ENCODE peak calls at places on chromosomes 11 and 22, in five cellular contexts. One of them, this sample, is unnamed.

GRCh38 chr11:7592706-7593105 is 78.9 kb downstream of the PPFIBP2 start:
- DNase-seq in testis: no peak
- DNase-seq in tibial nerve: peak; percentile 33
- DNase-seq in suprapubic skin: peak; percentile 88
- DNase-seq in heart left ventricle: peak; percentile 72
- DNase-seq in this sample: no peak

GRCh38 chr22:24120029-24120428 is 61.3 kb upstream of the SUSD2 start:
- DNase-seq in tibial nerve: no peak
- DNase-seq in heart left ventricle: peak; percentile 73
- DNase-seq in testis: no peak
- DNase-seq in suprapubic skin: no peak
- DNase-seq in this sample: no peak

GRCh38 chr11:118791015-118791960 is at the start of gene DDX6:
- DNase-seq in testis: peak; percentile 86
- DNase-seq in tibial nerve: peak; percentile 86
- DNase-seq in suprapubic skin: peak; percentile 96
- DNase-seq in heart left ventricle: peak; percentile 95
- DNase-seq in this sample: peak; percentile 98

GRCh38 chr11:113876798-113877672 is 1.7 kb upstream of the USP28 start:
- DNase-seq in heart left ventricle: no peak
- DNase-seq in suprapubic skin: no peak
- DNase-seq in testis: no peak
- DNase-seq in tibial nerve: no peak
- DNase-seq in this sample: no peak

GRCh38 chr11:27721505-27722116 is 21.4 kb upstream of the BDNF start:
- DNase-seq in heart left ventricle: no peak
- DNase-seq in suprapubic skin: no peak
- DNase-seq in tibial nerve: no peak
- DNase-seq in testis: no peak
- DNase-seq in this sample: no peak

GRCh38 chr11:95412074-95412473 is 181.1 kb upstream of the SESN3 start:
- DNase-seq in suprapubic skin: no peak
- DNase-seq in testis: no peak
- DNase-seq in heart left ventricle: no peak
- DNase-seq in tibial nerve: no peak
- DNase-seq in this sample: no peak

GRCh38 chr22:45470871-45471270 is 31.8 kb upstream of the FBLN1 start:
- DNase-seq in testis: no peak
- DNase-seq in suprapubic skin: no peak
- DNase-seq in tibial nerve: no peak
- DNase-seq in heart left ventricle: no peak
- DNase-seq in this sample: no peak

GRCh38 chr11:132114185-132114584 is 743.8 kb downstream of the NTM start:
- DNase-seq in suprapubic skin: no peak
- DNase-seq in testis: peak; percentile 57
- DNase-seq in tibial nerve: peak; percentile 41
- DNase-seq in heart left ventricle: peak; percentile 52
- DNase-seq in this sample: no peak

GRCh38 chr11:118295834-118296454 is 8.6 kb upstream of the CD3E start:
- DNase-seq in heart left ventricle: no peak
- DNase-seq in testis: no peak
- DNase-seq in suprapubic skin: no peak
- DNase-seq in tibial nerve: no peak
- DNase-seq in this sample: peak; percentile 63

GRCh38 chr11:83629775-83630174 is 343.6 kb upstream of the CCDC90B start:
- DNase-seq in heart left ventricle: no peak
- DNase-seq in suprapubic skin: no peak
- DNase-seq in tibial nerve: no peak
- DNase-seq in testis: no peak
- DNase-seq in this sample: no peak

GRCh38 chr11:47512701-47513100 is 40.2 kb downstream of the CELF1 start:
- DNase-seq in heart left ventricle: no peak
- DNase-seq in suprapubic skin: no peak
- DNase-seq in testis: no peak
- DNase-seq in tibial nerve: no peak
- DNase-seq in this sample: no peak

GRCh38 chr11:37988031-37988430 is 1390.0 kb upstream of the RAG2 start:
- DNase-seq in testis: no peak
- DNase-seq in heart left ventricle: no peak
- DNase-seq in tibial nerve: no peak
- DNase-seq in suprapubic skin: no peak
- DNase-seq in this sample: no peak

GRCh38 chr11:79488286-79488685 is 47.5 kb upstream of the TENM4 start:
- DNase-seq in suprapubic skin: no peak
- DNase-seq in tibial nerve: no peak
- DNase-seq in testis: no peak
- DNase-seq in heart left ventricle: no peak
- DNase-seq in this sample: no peak

GRCh38 chr22:19429950-19430889 is 1.3 kb downstream of the HIRA start:
- DNase-seq in suprapubic skin: no peak
- DNase-seq in tibial nerve: no peak
- DNase-seq in heart left ventricle: no peak
- DNase-seq in testis: peak; percentile 47
- DNase-seq in this sample: no peak

GRCh38 chr11:126485021-126485781 is 129.7 kb downstream of the ST3GAL4 start:
- DNase-seq in suprapubic skin: no peak
- DNase-seq in heart left ventricle: no peak
- DNase-seq in tibial nerve: no peak
- DNase-seq in testis: no peak
- DNase-seq in this sample: no peak

GRCh38 chr11:122159173-122159701 is 43.2 kb upstream of the BLID start:
- DNase-seq in testis: peak; percentile 48
- DNase-seq in suprapubic skin: no peak
- DNase-seq in heart left ventricle: peak; percentile 38
- DNase-seq in tibial nerve: no peak
- DNase-seq in this sample: no peak
- H3K4me3 ChIP-seq in testis: no peak overlapping the region
- H3K4me3 ChIP-seq in suprapubic skin: peak overlapping the region; percentile 2
- H3K4me3 ChIP-seq in heart left ventricle: no peak overlapping the region
- H3K4me3 ChIP-seq in tibial nerve: peak overlapping the region; percentile 16
- H3K4me3 ChIP-seq in this sample: no peak overlapping the region

GRCh38 chr22:27032121-27032761 is 374.9 kb downstream of the MIAT start:
- DNase-seq in suprapubic skin: no peak
- DNase-seq in testis: peak; percentile 37
- DNase-seq in tibial nerve: no peak
- DNase-seq in heart left ventricle: peak; percentile 37
- DNase-seq in this sample: no peak
- TF ChIP-seq CTCF in suprapubic skin: no peak
- TF ChIP-seq CTCF in testis: no peak
- TF ChIP-seq CTCF in tibial nerve: no peak
- TF ChIP-seq CTCF in heart left ventricle: no peak
- TF ChIP-seq CTCF in this sample: no peak

DNA sequence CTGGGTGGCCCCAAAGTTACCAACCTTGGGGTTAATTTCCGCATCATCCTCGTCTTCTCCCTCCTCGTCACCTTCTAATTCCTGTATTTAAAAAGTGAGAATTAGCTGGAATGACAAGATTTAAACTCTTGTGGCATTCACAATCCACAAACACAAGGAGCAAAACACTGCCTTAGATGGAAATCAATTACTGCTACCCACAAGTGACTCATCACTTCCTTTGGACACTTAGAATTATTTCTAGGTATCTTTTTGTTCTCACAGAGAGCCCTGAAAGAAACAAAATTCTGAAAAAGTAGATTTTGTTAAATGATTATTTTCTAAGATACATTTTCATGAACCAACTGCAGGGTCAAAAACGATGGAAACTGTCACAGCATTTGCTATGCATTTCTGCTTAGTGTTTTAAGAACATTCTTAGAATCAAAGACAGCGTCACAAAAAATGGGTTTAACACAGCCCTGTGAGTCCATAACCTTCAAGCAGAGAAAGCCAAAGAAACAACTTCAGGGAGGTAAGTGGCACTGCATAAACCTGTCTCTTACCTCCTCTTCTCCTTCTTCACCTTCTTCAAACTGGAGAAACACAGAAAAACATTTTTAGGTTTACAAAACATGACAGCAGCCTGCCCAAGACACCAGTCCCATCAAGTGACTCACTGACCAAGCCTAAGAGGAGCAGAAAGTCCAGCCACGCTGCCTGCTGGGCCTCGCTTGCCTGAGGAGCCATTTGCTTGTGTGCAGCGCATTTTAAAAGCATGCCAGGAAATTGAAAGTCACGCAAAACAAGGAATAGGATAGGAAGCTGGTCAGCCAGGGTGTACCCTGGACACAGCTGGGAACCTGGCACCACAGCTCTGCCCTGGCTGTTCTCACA is 22.3 kb upstream of the PHLDA2 start:
- DNase-seq in tibial nerve: no peak
- DNase-seq in heart left ventricle: no peak
- DNase-seq in suprapubic skin: no peak
- DNase-seq in testis: no peak
- DNase-seq in this sample: no peak
- H3K36me3 ChIP-seq in tibial nerve: no peaks in the 10 kb centered on the region
- H3K36me3 ChIP-seq in heart left ventricle: no peaks in the 10 kb centered on the region
- H3K36me3 ChIP-seq in suprapubic skin: peaks cover 93% of the 10 kb centered on the region
- H3K36me3 ChIP-seq in testis: no peaks in the 10 kb centered on the region
- H3K36me3 ChIP-seq in this sample: peaks cover 17% of the 10 kb centered on the region

GRCh38 chr11:78350646-78351165 is 66.9 kb downstream of the GAB2 start:
- DNase-seq in heart left ventricle: peak; percentile 38
- DNase-seq in testis: peak; percentile 18
- DNase-seq in tibial nerve: peak; percentile 39
- DNase-seq in suprapubic skin: no peak
- DNase-seq in this sample: no peak

GRCh38 chr11:78349114-78349513 is 68.5 kb downstream of the GAB2 start:
- DNase-seq in suprapubic skin: no peak
- DNase-seq in tibial nerve: no peak
- DNase-seq in testis: no peak
- DNase-seq in heart left ventricle: no peak
- DNase-seq in this sample: no peak

GRCh38 chr11:78351193-78351592 is 66.4 kb downstream of the GAB2 start:
- DNase-seq in tibial nerve: no peak
- DNase-seq in suprapubic skin: no peak
- DNase-seq in testis: no peak
- DNase-seq in heart left ventricle: no peak
- DNase-seq in this sample: no peak

GRCh38 chr11:78349614-78350013 is 68.0 kb downstream of the GAB2 start:
- DNase-seq in testis: no peak
- DNase-seq in tibial nerve: no peak
- DNase-seq in suprapubic skin: no peak
- DNase-seq in heart left ventricle: no peak
- DNase-seq in this sample: no peak

DNA sequence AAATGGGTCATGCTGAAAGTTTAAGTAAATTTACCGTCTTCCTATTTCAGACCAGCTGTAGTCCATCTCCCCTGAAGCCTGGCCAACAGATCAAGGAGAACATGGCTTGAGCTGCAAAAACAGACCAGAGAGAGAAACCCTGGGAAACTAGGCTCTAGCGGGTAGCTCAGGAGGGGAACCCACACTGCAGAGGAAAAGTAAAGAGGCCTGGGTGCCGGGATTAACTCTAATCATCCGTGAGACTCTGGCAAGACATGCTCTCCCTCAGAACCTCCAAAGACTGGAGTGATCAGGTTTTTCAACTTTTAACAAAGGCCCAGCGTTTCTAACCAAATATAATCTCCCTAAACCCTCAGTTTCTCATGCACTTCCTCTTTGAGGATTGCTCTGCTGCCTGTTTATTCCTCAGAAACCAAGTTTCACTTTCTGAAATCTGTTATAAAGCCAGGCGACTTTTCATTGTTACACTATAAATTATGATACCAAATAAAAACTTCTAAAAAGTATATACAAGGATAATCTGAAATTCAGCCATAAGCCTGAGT is 67.4 kb downstream of the GAB2 start:
- DNase-seq in testis: no peak
- DNase-seq in tibial nerve: no peak
- DNase-seq in suprapubic skin: no peak
- DNase-seq in heart left ventricle: no peak
- DNase-seq in this sample: peak; percentile 41
- H3K4me3 ChIP-seq in testis: no peak overlapping the region
- H3K4me3 ChIP-seq in tibial nerve: peak overlapping the region; percentile 9
- H3K4me3 ChIP-seq in suprapubic skin: peak overlapping the region; percentile 24
- H3K4me3 ChIP-seq in heart left ventricle: peak overlapping the region; percentile 8
- H3K4me3 ChIP-seq in this sample: no peak overlapping the region

GRCh38 chr11:86275493-86276370 is 26.3 kb upstream of the HIKESHI start:
- DNase-seq in suprapubic skin: no peak
- DNase-seq in tibial nerve: no peak
- DNase-seq in testis: no peak
- DNase-seq in heart left ventricle: no peak
- DNase-seq in this sample: no peak

GRCh38 chr11:86277741-86278140 is 24.3 kb upstream of the HIKESHI start:
- DNase-seq in tibial nerve: no peak
- DNase-seq in suprapubic skin: no peak
- DNase-seq in testis: no peak
- DNase-seq in heart left ventricle: no peak
- DNase-seq in this sample: no peak

GRCh38 chr11:86274999-86275398 is 27.0 kb upstream of the HIKESHI start:
- DNase-seq in tibial nerve: no peak
- DNase-seq in suprapubic skin: no peak
- DNase-seq in heart left ventricle: no peak
- DNase-seq in testis: no peak
- DNase-seq in this sample: no peak

GRCh38 chr11:86278226-86278625 is 23.8 kb upstream of the HIKESHI start:
- DNase-seq in tibial nerve: no peak
- DNase-seq in testis: no peak
- DNase-seq in suprapubic skin: no peak
- DNase-seq in heart left ventricle: no peak
- DNase-seq in this sample: no peak

GRCh38 chr11:86274503-86274902 is 27.5 kb upstream of the HIKESHI start:
- DNase-seq in testis: no peak
- DNase-seq in suprapubic skin: no peak
- DNase-seq in tibial nerve: no peak
- DNase-seq in heart left ventricle: no peak
- DNase-seq in this sample: no peak
- TF ChIP-seq CTCF in testis: no peak
- TF ChIP-seq CTCF in suprapubic skin: no peak
- TF ChIP-seq CTCF in tibial nerve: no peak
- TF ChIP-seq CTCF in heart left ventricle: no peak
- TF ChIP-seq CTCF in this sample: peak; percentile 54

GRCh38 chr22:30575011-30575671 is 676 bp upstream of the GAL3ST1 start:
- DNase-seq in testis: peak; percentile 68
- DNase-seq in heart left ventricle: peak; percentile 40
- DNase-seq in suprapubic skin: no peak
- DNase-seq in tibial nerve: peak; percentile 8
- DNase-seq in this sample: no peak

GRCh38 chr22:30574095-30574981 is at the start of gene GAL3ST1:
- DNase-seq in testis: no peak
- DNase-seq in suprapubic skin: no peak
- DNase-seq in heart left ventricle: no peak
- DNase-seq in tibial nerve: no peak
- DNase-seq in this sample: peak; percentile 77

GRCh38 chr22:30578481-30578880 is 4.0 kb upstream of the GAL3ST1 start:
- DNase-seq in heart left ventricle: no peak
- DNase-seq in testis: no peak
- DNase-seq in suprapubic skin: no peak
- DNase-seq in tibial nerve: no peak
- DNase-seq in this sample: no peak

GRCh38 chr22:30573594-30574094 is 821 bp downstream of the GAL3ST1 start:
- DNase-seq in suprapubic skin: no peak
- DNase-seq in tibial nerve: no peak
- DNase-seq in heart left ventricle: no peak
- DNase-seq in testis: no peak
- DNase-seq in this sample: no peak

DNA sequence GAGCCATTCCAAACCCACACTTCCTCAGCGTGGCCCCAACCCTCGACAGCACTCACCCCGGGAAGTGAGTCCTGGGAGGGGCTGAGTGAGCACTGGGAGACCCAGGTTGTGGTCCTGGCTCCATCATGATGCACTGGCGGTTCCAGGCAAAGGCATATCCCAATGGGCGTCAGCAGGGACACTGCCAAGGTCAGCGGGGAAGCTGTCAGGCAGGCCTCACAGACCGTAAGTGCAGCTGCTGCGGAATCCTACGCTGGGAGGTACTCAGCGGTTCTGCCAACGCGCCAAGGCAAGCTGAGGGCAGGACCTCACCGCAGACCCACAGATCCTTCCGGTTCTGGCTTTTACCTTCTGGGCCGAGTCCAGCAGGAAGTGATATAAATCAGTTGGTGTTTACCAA is 1.4 kb upstream of the GAL3ST1 start:
- DNase-seq in testis: no peak
- DNase-seq in heart left ventricle: no peak
- DNase-seq in suprapubic skin: no peak
- DNase-seq in tibial nerve: no peak
- DNase-seq in this sample: no peak
- H3K36me3 ChIP-seq in testis: no peaks in the 10 kb centered on the region
- H3K36me3 ChIP-seq in heart left ventricle: peaks cover 3% of the 10 kb centered on the region
- H3K36me3 ChIP-seq in suprapubic skin: peaks cover 53% of the 10 kb centered on the region
- H3K36me3 ChIP-seq in tibial nerve: peaks cover 10% of the 10 kb centered on the region
- H3K36me3 ChIP-seq in this sample: peaks cover 4% of the 10 kb centered on the region